ENCODE peak calls at places on chromosome 9, in six cellular contexts. U, E, M, F, G and L are unnamed samples. For H3K4me1, the result is how much of the 10 kb centered on the place peaks cover.

GRCh38 chr9:4829956-4830355 is 37.2 kb downstream of the RCL1 start:
- DNase-seq in U (peak), E (no peak), M (no peak), F (no peak), G (peak), L (no peak)

GRCh38 chr9:96418920-96419690 is 935 bp upstream of the ZNF367 start:
- DNase-seq in U (peak), E (peak), M (peak), F (peak), G (peak), L (peak)

GRCh38 chr9:104984994-104985393 is 57.0 kb upstream of the ABCA1 start:
- DNase-seq in U (no peak), E (no peak), M (no peak), F (no peak), G (no peak), L (no peak)

GRCh38 chr9:123419721-123420559 is 63.9 kb downstream of the CRB2 start:
- DNase-seq in U (no peak), E (no peak), M (no peak), F (no peak), G (no peak), L (no peak)

GRCh38 chr9:133725886-133726285 is 12.3 kb downstream of the SARDH start:
- DNase-seq in U (no peak), E (no peak), M (no peak), F (no peak), G (no peak), L (no peak)

GRCh38 chr9:113631811-113632665 is 168.5 kb downstream of the RGS3 start:
- DNase-seq in U (no peak), E (no peak), M (no peak), F (no peak), G (no peak), L (no peak)

GRCh38 chr9:20085842-20086241 is 297.0 kb upstream of the SLC24A2 start:
- DNase-seq in U (no peak), E (no peak), M (no peak), F (no peak), G (no peak), L (no peak)

GRCh38 chr9:112242147-112242804 is 67.2 kb upstream of the SUSD1 start:
- DNase-seq in U (no peak), E (no peak), M (no peak), F (no peak), G (peak), L (no peak)

GRCh38 chr9:87662808-87663528 is 63.0 kb upstream of the CTSL start:
- DNase-seq in U (peak), E (peak), M (peak), F (peak), G (peak), L (peak)

GRCh38 chr9:113935677-113936380 is 59.7 kb downstream of the ZNF618 start:
- DNase-seq in U (no peak), E (no peak), M (no peak), F (no peak), G (no peak), L (no peak)

GRCh38 chr9:6680797-6681146 is 35.2 kb upstream of the GLDC start:
- DNase-seq in U (peak), E (peak), M (peak), F (no peak), G (peak), L (no peak)

GRCh38 chr9:7147136-7148090 is 389.6 kb downstream of the KDM4C start:
- DNase-seq in U (peak), E (no peak), M (peak), F (no peak), G (no peak), L (no peak)

GRCh38 chr9:116891438-116891837 is 204.3 kb downstream of the TRIM32 start:
- DNase-seq in U (no peak), E (no peak), M (no peak), F (no peak), G (no peak), L (no peak)

GRCh38 chr9:133252301-133252776 is 22.7 kb downstream of the ABO start:
- DNase-seq in U (no peak), E (no peak), M (peak), F (peak), G (peak), L (no peak)

GRCh38 chr9:80076105-80076504 is 504.3 kb downstream of the TLE4 start:
- DNase-seq in U (no peak), E (no peak), M (no peak), F (no peak), G (peak), L (no peak)

GRCh38 chr9:117088140-117088539 is 326.7 kb downstream of the ASTN2 start:
- DNase-seq in U (no peak), E (no peak), M (no peak), F (no peak), G (no peak), L (no peak)

GRCh38 chr9:120348951-120349429 is 231.0 kb downstream of the CDK5RAP2 start:
- DNase-seq in U (peak), E (peak), M (no peak), F (peak), G (peak), L (no peak)

GRCh38 chr9:20636883-20637440 is 14.7 kb upstream of the MLLT3 start:
- DNase-seq in U (peak), E (no peak), M (no peak), F (no peak), G (peak), L (no peak)

GRCh38 chr9:101711330-101711941 is 27.0 kb downstream of the GRIN3A start:
- DNase-seq in U (no peak), E (no peak), M (no peak), F (peak), G (peak), L (no peak)

GRCh38 chr9:126791406-126792230 is 13.2 kb upstream of the ZBTB43 start:
- DNase-seq in U (peak), E (no peak), M (no peak), F (peak), G (peak), L (peak)

GRCh38 chr9:71910602-71911060 is 362 bp downstream of the ABHD17B start:
- DNase-seq in U (no peak), E (no peak), M (no peak), F (no peak), G (no peak), L (no peak)

GRCh38 chr9:136558373-136558772 is 12.5 kb upstream of the NOTCH1 start:
- DNase-seq in U (no peak), E (no peak), M (no peak), F (no peak), G (no peak), L (peak)

GRCh38 chr9:87667164-87667738 is 58.7 kb upstream of the CTSL start:
- DNase-seq in U (no peak), E (no peak), M (no peak), F (no peak), G (no peak), L (no peak)

GRCh38 chr9:120571443-120572257 is 8.3 kb downstream of the CDK5RAP2 start:
- DNase-seq in U (peak), E (peak), M (no peak), F (no peak), G (no peak), L (no peak)

GRCh38 chr9:114198249-114199040 is 43.1 kb downstream of the COL27A1 start:
- DNase-seq in U (no peak), E (no peak), M (no peak), F (no peak), G (no peak), L (no peak)

GRCh38 chr9:8845808-8846207 is 1046.2 kb upstream of the DMAC1 start:
- DNase-seq in U (no peak), E (no peak), M (no peak), F (no peak), G (no peak), L (no peak)

GRCh38 chr9:129402341-129402739 is 218.6 kb downstream of the C9orf50 start:
- DNase-seq in U (no peak), E (no peak), M (peak), F (no peak), G (no peak), L (no peak)

GRCh38 chr9:112846528-112847488 is 43.9 kb downstream of the SLC46A2 start:
- DNase-seq in U (peak), E (no peak), M (no peak), F (no peak), G (no peak), L (no peak)

GRCh38 chr9:36725777-36726356 is 153.2 kb downstream of the MELK start:
- DNase-seq in U (no peak), E (no peak), M (no peak), F (no peak), G (no peak), L (no peak)

GRCh38 chr9:116713266-116713665 is 26.2 kb downstream of the TRIM32 start:
- DNase-seq in U (no peak), E (no peak), M (no peak), F (no peak), G (no peak), L (no peak)

GRCh38 chr9:99635032-99635431 is 186.7 kb upstream of the NR4A3 start:
- DNase-seq in U (peak), E (no peak), M (no peak), F (no peak), G (no peak), L (no peak)

GRCh38 chr9:132114102-132114707 is 34.5 kb upstream of the MED27 start:
- DNase-seq in U (peak), E (peak), M (no peak), F (peak), G (peak), L (peak)

GRCh38 chr9:14271078-14271673 is 42.8 kb downstream of the NFIB start:
- DNase-seq in U (peak), E (peak), M (no peak), F (no peak), G (peak), L (no peak)

GRCh38 chr9:134175808-134176598 is 11.6 kb upstream of the RNU6ATAC start:
- DNase-seq in U (no peak), E (no peak), M (no peak), F (peak), G (no peak), L (no peak)

GRCh38 chr9:89951671-89952070 is 346.9 kb downstream of the GADD45G start:
- DNase-seq in U (peak), E (no peak), M (no peak), F (no peak), G (no peak), L (no peak)

GRCh38 chr9:137057545-137057944 is 3.7 kb upstream of the ENTPD2 start:
- DNase-seq in U (no peak), E (no peak), M (no peak), F (no peak), G (no peak), L (no peak)

GRCh38 chr9:27181381-27181780 is 72.4 kb downstream of the TEK start:
- DNase-seq in U (peak), E (no peak), M (no peak), F (no peak), G (peak), L (peak)

GRCh38 chr9:27184556-27185351 is 75.7 kb downstream of the TEK start:
- DNase-seq in U (no peak), E (peak), M (no peak), F (no peak), G (no peak), L (no peak)

GRCh38 chr9:27182421-27182820 is 73.4 kb downstream of the TEK start:
- DNase-seq in U (no peak), E (no peak), M (no peak), F (no peak), G (no peak), L (no peak)

GRCh38 chr9:27183151-27183550 is 74.1 kb downstream of the TEK start:
- DNase-seq in U (no peak), E (no peak), M (no peak), F (no peak), G (peak), L (peak)

GRCh38 chr9:27183701-27184100 is 74.7 kb downstream of the TEK start:
- DNase-seq in U (peak), E (peak), M (no peak), F (no peak), G (peak), L (no peak)
- H3K4me1 ChIP-seq in U (under half), E (under half), M (under half), F (under half), G (under half), L (under half)

DNA sequence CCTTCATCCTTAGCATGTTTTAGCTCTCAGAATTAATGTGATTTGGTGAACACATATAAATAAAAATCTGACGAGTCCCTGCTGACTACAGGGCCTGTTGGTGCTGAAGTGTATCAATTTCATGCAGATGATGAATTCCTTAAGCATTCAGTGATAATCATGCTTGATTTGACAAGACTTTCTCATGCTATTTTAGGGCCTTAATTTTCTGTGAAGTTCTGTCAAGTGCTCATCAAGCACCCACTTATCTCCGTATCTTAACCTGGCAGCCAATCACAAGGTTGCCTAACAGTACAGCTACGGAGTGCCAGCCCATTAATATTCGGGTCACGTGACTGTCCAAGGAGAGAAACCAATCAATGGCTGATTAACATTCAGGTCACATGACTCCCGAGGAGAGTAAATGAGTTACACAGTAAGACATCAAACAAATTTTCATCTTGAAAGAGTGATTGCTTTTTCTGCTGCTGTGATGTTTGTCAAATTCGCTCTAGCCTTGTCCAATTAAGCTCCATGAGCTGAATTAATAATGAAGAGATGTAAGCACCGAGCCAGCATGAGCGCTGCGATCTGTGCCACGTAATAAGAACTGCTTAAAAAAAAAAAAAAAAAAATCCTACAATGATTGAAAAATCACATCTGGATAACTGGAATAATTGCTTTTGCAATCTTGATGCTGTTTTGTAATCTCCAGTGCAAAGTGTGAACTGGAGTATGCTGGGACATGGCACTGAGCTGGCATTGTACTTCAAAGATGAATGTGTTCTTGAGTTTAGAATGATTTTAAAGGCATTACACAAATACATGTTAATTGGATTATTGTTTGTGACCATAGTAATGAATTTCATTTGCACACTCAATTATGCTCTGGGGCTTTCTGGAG is 104.3 kb upstream of the SPATA31D4 start:
- DNase-seq in U (no peak), E (no peak), M (no peak), F (no peak), G (no peak), L (no peak)
- H3K4me1 ChIP-seq in U (under half), E (under half), M (under half), F (under half), G (under half), L (under half)

DNA sequence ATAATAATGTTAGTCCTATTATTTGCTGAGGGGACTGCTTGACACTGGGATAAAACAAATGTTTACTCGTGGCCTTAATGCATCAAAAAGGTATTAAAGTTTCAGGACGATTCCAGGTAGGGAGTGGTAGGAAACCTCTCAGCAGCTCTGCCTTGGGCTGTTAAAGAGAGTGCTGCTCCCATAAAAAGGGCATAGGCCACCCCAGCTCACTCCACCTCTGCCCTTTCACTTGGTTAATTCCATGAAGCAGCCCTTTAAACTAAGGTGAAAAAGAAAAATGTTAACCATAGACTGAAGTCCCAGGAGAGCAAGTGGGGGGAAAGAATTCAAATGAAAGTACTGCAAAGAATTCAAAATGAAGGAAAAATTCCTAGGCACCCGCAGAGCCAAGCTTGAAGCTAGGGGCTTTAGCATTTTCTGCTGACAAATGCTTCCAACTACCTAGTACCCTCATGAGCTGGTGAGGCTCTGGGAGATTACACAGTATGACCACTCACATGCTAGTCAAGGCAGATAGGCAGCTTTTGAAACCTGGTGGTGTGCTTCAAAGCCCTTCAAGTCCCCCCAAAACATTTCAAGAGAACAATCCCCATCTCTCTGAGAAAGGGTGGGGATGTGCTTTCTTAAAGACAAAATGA is 8.5 kb downstream of the KLF9 start:
- DNase-seq in U (no peak), E (no peak), M (no peak), F (no peak), G (no peak), L (no peak)
- H3K4me1 ChIP-seq in U (under half), E (half or more), M (half or more), F (under half), G (under half), L (under half)

GRCh38 chr9:34566972-34567371 is 22.6 kb downstream of the CNTFR start:
- DNase-seq in U (no peak), E (no peak), M (no peak), F (no peak), G (no peak), L (no peak)

GRCh38 chr9:34566191-34566849 is 23.2 kb downstream of the CNTFR start:
- DNase-seq in U (no peak), E (no peak), M (peak), F (no peak), G (no peak), L (no peak)

GRCh38 chr9:34568783-34569182 is 20.7 kb downstream of the CNTFR start:
- DNase-seq in U (no peak), E (no peak), M (peak), F (no peak), G (no peak), L (no peak)

GRCh38 chr9:34570422-34571179 is 18.9 kb downstream of the CNTFR start:
- DNase-seq in U (no peak), E (no peak), M (no peak), F (no peak), G (no peak), L (no peak)

DNA sequence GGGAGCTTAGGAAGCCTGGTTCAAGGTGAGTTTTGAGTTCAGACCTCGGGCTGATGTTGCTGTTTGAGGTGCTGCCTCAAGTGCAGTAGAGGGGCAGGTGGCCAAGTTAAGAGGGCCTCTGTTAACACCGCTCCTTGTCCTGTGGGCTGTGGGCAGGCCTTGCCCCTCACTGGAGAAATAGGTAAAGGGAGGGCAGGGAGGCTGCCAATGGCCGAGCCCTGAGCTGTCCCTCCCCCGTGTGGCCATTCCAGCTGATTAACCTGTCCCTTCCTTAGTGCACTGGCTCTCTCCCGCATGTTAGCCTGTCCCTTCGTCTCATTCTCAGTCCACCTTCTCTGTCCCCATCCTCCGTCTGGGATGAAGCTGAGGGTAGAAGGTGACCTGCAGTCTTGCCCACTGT is 21.4 kb downstream of the CNTFR start:
- DNase-seq in U (no peak), E (no peak), M (no peak), F (no peak), G (no peak), L (no peak)
- H3K4me1 ChIP-seq in U (under half), E (under half), M (under half), F (under half), G (under half), L (under half)

DNA sequence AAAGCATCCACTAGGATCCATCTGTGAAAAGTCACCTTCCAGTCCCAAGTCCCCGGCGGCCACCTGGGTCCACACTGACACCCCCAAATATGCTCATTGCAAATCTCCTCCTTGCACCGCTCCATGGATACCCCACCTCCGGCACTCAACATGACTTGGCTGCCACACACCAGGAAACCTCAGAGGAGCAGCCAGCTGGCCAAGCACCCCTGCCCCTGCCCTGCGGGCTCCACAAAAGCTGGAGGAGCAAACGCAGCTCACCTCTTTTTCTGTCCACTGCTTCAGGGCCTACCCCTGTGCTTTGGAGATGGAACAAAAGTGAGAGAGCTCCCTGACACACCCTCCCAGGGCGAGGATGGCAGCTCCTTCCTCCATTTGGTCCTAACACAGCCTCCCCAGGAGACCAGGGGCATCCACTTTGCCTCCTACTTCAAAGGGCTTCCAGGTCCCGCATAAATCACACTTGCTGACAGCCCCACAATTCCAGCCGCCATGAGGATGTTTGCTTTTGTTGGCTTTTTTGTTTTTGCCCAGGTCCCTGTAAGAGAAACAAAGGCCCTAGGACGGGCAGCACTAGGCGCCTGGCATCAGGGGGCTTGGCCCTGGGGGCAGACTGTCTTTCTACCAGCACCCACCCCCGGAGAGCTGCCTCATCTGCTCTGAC is 14.8 kb downstream of the ROR2 start:
- DNase-seq in U (no peak), E (no peak), M (no peak), F (no peak), G (no peak), L (no peak)
- H3K4me1 ChIP-seq in U (under half), E (under half), M (under half), F (under half), G (under half), L (under half)

GRCh38 chr9:35074791-35075190 is 2.4 kb upstream of the VCP start:
- DNase-seq in U (no peak), E (no peak), M (no peak), F (no peak), G (no peak), L (no peak)
- H3K4me1 ChIP-seq in U (under half), E (under half), M (under half), F (under half), G (under half), L (under half)